ENCODE peak calls at places on chromosomes 13 and 19, in nine cellular contexts. One of them, this sample, is unnamed.

GRCh38 chr19:2327773-2328400 is 499 bp downstream of the LSM7 start:
- DNase-seq in neural crest cell: no peak
- DNase-seq in activated naive CD4-positive, alpha-beta T cell: no peak
- DNase-seq in skeletal muscle cell: peak
- DNase-seq in naive B cell: peak
- DNase-seq in head of caudate nucleus: peak
- DNase-seq in EL: peak
- DNase-seq in activated T-helper 1 cell treated with anti-CD3 and anti-CD28 coated beads, Interleukin-12 subunit alpha, Interleukin-12 subunit beta, Interleukin-2, Interleukin-4 antibody, amounts not matched to agents 30 ng/mL and 10 ng/mL and 1 ng/mL, durations not matched to agents 14 hours and 24 hours and 36 hours: peak
- DNase-seq in A549: no peak
- DNase-seq in this sample: peak

GRCh38 chr13:70125693-70126092 is 17.4 kb upstream of the KLHL1 start:
- DNase-seq in neural crest cell: no peak
- DNase-seq in activated naive CD4-positive, alpha-beta T cell: no peak
- DNase-seq in skeletal muscle cell: no peak
- DNase-seq in naive B cell: no peak
- DNase-seq in head of caudate nucleus: no peak
- DNase-seq in EL: no peak
- DNase-seq in activated T-helper 1 cell treated with anti-CD3 and anti-CD28 coated beads, Interleukin-12 subunit alpha, Interleukin-12 subunit beta, Interleukin-2, Interleukin-4 antibody, amounts not matched to agents 30 ng/mL and 10 ng/mL and 1 ng/mL, durations not matched to agents 14 hours and 24 hours and 36 hours: no peak
- DNase-seq in A549: no peak
- DNase-seq in this sample: no peak

GRCh38 chr13:44508562-44509062 is 67.5 kb downstream of the TSC22D1 start:
- DNase-seq in neural crest cell: no peak
- DNase-seq in activated naive CD4-positive, alpha-beta T cell: no peak
- DNase-seq in skeletal muscle cell: no peak
- DNase-seq in naive B cell: no peak
- DNase-seq in head of caudate nucleus: no peak
- DNase-seq in EL: no peak
- DNase-seq in activated T-helper 1 cell treated with anti-CD3 and anti-CD28 coated beads, Interleukin-12 subunit alpha, Interleukin-12 subunit beta, Interleukin-2, Interleukin-4 antibody, amounts not matched to agents 30 ng/mL and 10 ng/mL and 1 ng/mL, durations not matched to agents 14 hours and 24 hours and 36 hours: no peak
- DNase-seq in A549: no peak
- DNase-seq in this sample: no peak

GRCh38 chr13:109348514-109349340 is 437.7 kb downstream of the IRS2 start:
- DNase-seq in neural crest cell: no peak
- DNase-seq in activated naive CD4-positive, alpha-beta T cell: no peak
- DNase-seq in skeletal muscle cell: no peak
- DNase-seq in naive B cell: no peak
- DNase-seq in head of caudate nucleus: no peak
- DNase-seq in EL: peak
- DNase-seq in activated T-helper 1 cell treated with anti-CD3 and anti-CD28 coated beads, Interleukin-12 subunit alpha, Interleukin-12 subunit beta, Interleukin-2, Interleukin-4 antibody, amounts not matched to agents 30 ng/mL and 10 ng/mL and 1 ng/mL, durations not matched to agents 14 hours and 24 hours and 36 hours: no peak
- DNase-seq in A549: peak
- DNase-seq in this sample: no peak

GRCh38 chr13:44867825-44868224 is 121.4 kb downstream of the NUFIP1 start:
- DNase-seq in neural crest cell: no peak
- DNase-seq in activated naive CD4-positive, alpha-beta T cell: no peak
- DNase-seq in skeletal muscle cell: no peak
- DNase-seq in naive B cell: no peak
- DNase-seq in head of caudate nucleus: no peak
- DNase-seq in EL: no peak
- DNase-seq in activated T-helper 1 cell treated with anti-CD3 and anti-CD28 coated beads, Interleukin-12 subunit alpha, Interleukin-12 subunit beta, Interleukin-2, Interleukin-4 antibody, amounts not matched to agents 30 ng/mL and 10 ng/mL and 1 ng/mL, durations not matched to agents 14 hours and 24 hours and 36 hours: no peak
- DNase-seq in A549: no peak
- DNase-seq in this sample: no peak

GRCh38 chr13:79861731-79862130 is 380.8 kb downstream of the NDFIP2 start:
- DNase-seq in neural crest cell: no peak
- DNase-seq in activated naive CD4-positive, alpha-beta T cell: no peak
- DNase-seq in skeletal muscle cell: no peak
- DNase-seq in naive B cell: no peak
- DNase-seq in head of caudate nucleus: no peak
- DNase-seq in EL: no peak
- DNase-seq in activated T-helper 1 cell treated with anti-CD3 and anti-CD28 coated beads, Interleukin-12 subunit alpha, Interleukin-12 subunit beta, Interleukin-2, Interleukin-4 antibody, amounts not matched to agents 30 ng/mL and 10 ng/mL and 1 ng/mL, durations not matched to agents 14 hours and 24 hours and 36 hours: no peak
- DNase-seq in A549: no peak
- DNase-seq in this sample: no peak

GRCh38 chr13:36885901-36886300 is 34.1 kb downstream of the SMAD9 start:
- DNase-seq in neural crest cell: no peak
- DNase-seq in activated naive CD4-positive, alpha-beta T cell: no peak
- DNase-seq in skeletal muscle cell: no peak
- DNase-seq in naive B cell: no peak
- DNase-seq in head of caudate nucleus: no peak
- DNase-seq in EL: no peak
- DNase-seq in activated T-helper 1 cell treated with anti-CD3 and anti-CD28 coated beads, Interleukin-12 subunit alpha, Interleukin-12 subunit beta, Interleukin-2, Interleukin-4 antibody, amounts not matched to agents 30 ng/mL and 10 ng/mL and 1 ng/mL, durations not matched to agents 14 hours and 24 hours and 36 hours: no peak
- DNase-seq in A549: no peak
- DNase-seq in this sample: no peak

GRCh38 chr19:18321729-18322091 is 1.2 kb downstream of the LSM4 start:
- DNase-seq in neural crest cell: no peak
- DNase-seq in activated naive CD4-positive, alpha-beta T cell: no peak
- DNase-seq in skeletal muscle cell: no peak
- DNase-seq in naive B cell: no peak
- DNase-seq in head of caudate nucleus: no peak
- DNase-seq in EL: no peak
- DNase-seq in activated T-helper 1 cell treated with anti-CD3 and anti-CD28 coated beads, Interleukin-12 subunit alpha, Interleukin-12 subunit beta, Interleukin-2, Interleukin-4 antibody, amounts not matched to agents 30 ng/mL and 10 ng/mL and 1 ng/mL, durations not matched to agents 14 hours and 24 hours and 36 hours: no peak
- DNase-seq in A549: no peak
- DNase-seq in this sample: no peak

GRCh38 chr13:46495647-46496046 is 57.3 kb upstream of the LRCH1 start:
- DNase-seq in neural crest cell: no peak
- DNase-seq in activated naive CD4-positive, alpha-beta T cell: no peak
- DNase-seq in skeletal muscle cell: no peak
- DNase-seq in naive B cell: no peak
- DNase-seq in head of caudate nucleus: no peak
- DNase-seq in EL: no peak
- DNase-seq in activated T-helper 1 cell treated with anti-CD3 and anti-CD28 coated beads, Interleukin-12 subunit alpha, Interleukin-12 subunit beta, Interleukin-2, Interleukin-4 antibody, amounts not matched to agents 30 ng/mL and 10 ng/mL and 1 ng/mL, durations not matched to agents 14 hours and 24 hours and 36 hours: no peak
- DNase-seq in A549: no peak
- DNase-seq in this sample: no peak

GRCh38 chr19:16070366-16070990 is 5.8 kb upstream of the TPM4 start:
- DNase-seq in neural crest cell: no peak
- DNase-seq in activated naive CD4-positive, alpha-beta T cell: peak
- DNase-seq in skeletal muscle cell: no peak
- DNase-seq in naive B cell: peak
- DNase-seq in head of caudate nucleus: no peak
- DNase-seq in EL: no peak
- DNase-seq in activated T-helper 1 cell treated with anti-CD3 and anti-CD28 coated beads, Interleukin-12 subunit alpha, Interleukin-12 subunit beta, Interleukin-2, Interleukin-4 antibody, amounts not matched to agents 30 ng/mL and 10 ng/mL and 1 ng/mL, durations not matched to agents 14 hours and 24 hours and 36 hours: peak
- DNase-seq in A549: peak
- DNase-seq in this sample: no peak

GRCh38 chr13:107767119-107767518 is 448.2 kb downstream of the LIG4 start:
- DNase-seq in neural crest cell: peak
- DNase-seq in activated naive CD4-positive, alpha-beta T cell: no peak
- DNase-seq in skeletal muscle cell: no peak
- DNase-seq in naive B cell: no peak
- DNase-seq in head of caudate nucleus: no peak
- DNase-seq in EL: no peak
- DNase-seq in activated T-helper 1 cell treated with anti-CD3 and anti-CD28 coated beads, Interleukin-12 subunit alpha, Interleukin-12 subunit beta, Interleukin-2, Interleukin-4 antibody, amounts not matched to agents 30 ng/mL and 10 ng/mL and 1 ng/mL, durations not matched to agents 14 hours and 24 hours and 36 hours: no peak
- DNase-seq in A549: no peak
- DNase-seq in this sample: no peak

GRCh38 chr19:52742516-52742915 is 7.7 kb upstream of the ZNF611 start:
- DNase-seq in neural crest cell: no peak
- DNase-seq in activated naive CD4-positive, alpha-beta T cell: no peak
- DNase-seq in skeletal muscle cell: no peak
- DNase-seq in naive B cell: no peak
- DNase-seq in head of caudate nucleus: no peak
- DNase-seq in EL: peak
- DNase-seq in activated T-helper 1 cell treated with anti-CD3 and anti-CD28 coated beads, Interleukin-12 subunit alpha, Interleukin-12 subunit beta, Interleukin-2, Interleukin-4 antibody, amounts not matched to agents 30 ng/mL and 10 ng/mL and 1 ng/mL, durations not matched to agents 14 hours and 24 hours and 36 hours: no peak
- DNase-seq in A549: no peak
- DNase-seq in this sample: no peak

GRCh38 chr13:42836930-42837329 is 55.5 kb downstream of the FAM216B start:
- DNase-seq in neural crest cell: no peak
- DNase-seq in activated naive CD4-positive, alpha-beta T cell: no peak
- DNase-seq in skeletal muscle cell: peak
- DNase-seq in naive B cell: no peak
- DNase-seq in head of caudate nucleus: no peak
- DNase-seq in EL: peak
- DNase-seq in activated T-helper 1 cell treated with anti-CD3 and anti-CD28 coated beads, Interleukin-12 subunit alpha, Interleukin-12 subunit beta, Interleukin-2, Interleukin-4 antibody, amounts not matched to agents 30 ng/mL and 10 ng/mL and 1 ng/mL, durations not matched to agents 14 hours and 24 hours and 36 hours: no peak
- DNase-seq in A549: peak
- DNase-seq in this sample: peak

GRCh38 chr19:46979103-46979769 is 40.4 kb upstream of the NPAS1 start:
- DNase-seq in neural crest cell: no peak
- DNase-seq in activated naive CD4-positive, alpha-beta T cell: no peak
- DNase-seq in skeletal muscle cell: no peak
- DNase-seq in naive B cell: no peak
- DNase-seq in head of caudate nucleus: no peak
- DNase-seq in EL: no peak
- DNase-seq in activated T-helper 1 cell treated with anti-CD3 and anti-CD28 coated beads, Interleukin-12 subunit alpha, Interleukin-12 subunit beta, Interleukin-2, Interleukin-4 antibody, amounts not matched to agents 30 ng/mL and 10 ng/mL and 1 ng/mL, durations not matched to agents 14 hours and 24 hours and 36 hours: no peak
- DNase-seq in A549: no peak
- DNase-seq in this sample: no peak

GRCh38 chr19:13995878-13996765 is 10.0 kb downstream of the RFX1 start:
- DNase-seq in neural crest cell: no peak
- DNase-seq in activated naive CD4-positive, alpha-beta T cell: no peak
- DNase-seq in skeletal muscle cell: no peak
- DNase-seq in naive B cell: no peak
- DNase-seq in head of caudate nucleus: no peak
- DNase-seq in EL: no peak
- DNase-seq in activated T-helper 1 cell treated with anti-CD3 and anti-CD28 coated beads, Interleukin-12 subunit alpha, Interleukin-12 subunit beta, Interleukin-2, Interleukin-4 antibody, amounts not matched to agents 30 ng/mL and 10 ng/mL and 1 ng/mL, durations not matched to agents 14 hours and 24 hours and 36 hours: no peak
- DNase-seq in A549: no peak
- DNase-seq in this sample: peak

GRCh38 chr19:54047626-54048025 is 16.1 kb downstream of the VSTM1 start:
- DNase-seq in neural crest cell: no peak
- DNase-seq in activated naive CD4-positive, alpha-beta T cell: no peak
- DNase-seq in skeletal muscle cell: no peak
- DNase-seq in naive B cell: no peak
- DNase-seq in head of caudate nucleus: no peak
- DNase-seq in EL: no peak
- DNase-seq in activated T-helper 1 cell treated with anti-CD3 and anti-CD28 coated beads, Interleukin-12 subunit alpha, Interleukin-12 subunit beta, Interleukin-2, Interleukin-4 antibody, amounts not matched to agents 30 ng/mL and 10 ng/mL and 1 ng/mL, durations not matched to agents 14 hours and 24 hours and 36 hours: no peak
- DNase-seq in A549: no peak
- DNase-seq in this sample: no peak

GRCh38 chr13:50379584-50379983 is 364.3 kb downstream of the KCNRG start:
- DNase-seq in neural crest cell: no peak
- DNase-seq in activated naive CD4-positive, alpha-beta T cell: no peak
- DNase-seq in skeletal muscle cell: no peak
- DNase-seq in naive B cell: no peak
- DNase-seq in head of caudate nucleus: no peak
- DNase-seq in EL: no peak
- DNase-seq in activated T-helper 1 cell treated with anti-CD3 and anti-CD28 coated beads, Interleukin-12 subunit alpha, Interleukin-12 subunit beta, Interleukin-2, Interleukin-4 antibody, amounts not matched to agents 30 ng/mL and 10 ng/mL and 1 ng/mL, durations not matched to agents 14 hours and 24 hours and 36 hours: no peak
- DNase-seq in A549: no peak
- DNase-seq in this sample: no peak

GRCh38 chr19:5459360-5459759 is 4.1 kb downstream of the ZNRF4 start:
- DNase-seq in neural crest cell: no peak
- DNase-seq in activated naive CD4-positive, alpha-beta T cell: no peak
- DNase-seq in skeletal muscle cell: no peak
- DNase-seq in naive B cell: no peak
- DNase-seq in head of caudate nucleus: no peak
- DNase-seq in EL: no peak
- DNase-seq in activated T-helper 1 cell treated with anti-CD3 and anti-CD28 coated beads, Interleukin-12 subunit alpha, Interleukin-12 subunit beta, Interleukin-2, Interleukin-4 antibody, amounts not matched to agents 30 ng/mL and 10 ng/mL and 1 ng/mL, durations not matched to agents 14 hours and 24 hours and 36 hours: no peak
- DNase-seq in A549: no peak
- DNase-seq in this sample: no peak

GRCh38 chr13:95300625-95301134 is 571 bp downstream of the ABCC4 start:
- DNase-seq in neural crest cell: peak
- DNase-seq in activated naive CD4-positive, alpha-beta T cell: no peak
- DNase-seq in skeletal muscle cell: peak
- DNase-seq in naive B cell: peak
- DNase-seq in head of caudate nucleus: peak
- DNase-seq in EL: peak
- DNase-seq in activated T-helper 1 cell treated with anti-CD3 and anti-CD28 coated beads, Interleukin-12 subunit alpha, Interleukin-12 subunit beta, Interleukin-2, Interleukin-4 antibody, amounts not matched to agents 30 ng/mL and 10 ng/mL and 1 ng/mL, durations not matched to agents 14 hours and 24 hours and 36 hours: peak
- DNase-seq in A549: peak
- DNase-seq in this sample: peak

GRCh38 chr19:55179570-55180484 is at the start of gene SYT5:
- DNase-seq in neural crest cell: peak
- DNase-seq in activated naive CD4-positive, alpha-beta T cell: peak
- DNase-seq in skeletal muscle cell: no peak
- DNase-seq in naive B cell: peak
- DNase-seq in head of caudate nucleus: peak
- DNase-seq in EL: peak
- DNase-seq in activated T-helper 1 cell treated with anti-CD3 and anti-CD28 coated beads, Interleukin-12 subunit alpha, Interleukin-12 subunit beta, Interleukin-2, Interleukin-4 antibody, amounts not matched to agents 30 ng/mL and 10 ng/mL and 1 ng/mL, durations not matched to agents 14 hours and 24 hours and 36 hours: peak
- DNase-seq in A549: no peak
- DNase-seq in this sample: no peak

GRCh38 chr13:35690546-35690945 is 214.1 kb upstream of the MAB21L1 start:
- DNase-seq in neural crest cell: no peak
- DNase-seq in activated naive CD4-positive, alpha-beta T cell: no peak
- DNase-seq in skeletal muscle cell: no peak
- DNase-seq in naive B cell: no peak
- DNase-seq in head of caudate nucleus: no peak
- DNase-seq in EL: peak
- DNase-seq in activated T-helper 1 cell treated with anti-CD3 and anti-CD28 coated beads, Interleukin-12 subunit alpha, Interleukin-12 subunit beta, Interleukin-2, Interleukin-4 antibody, amounts not matched to agents 30 ng/mL and 10 ng/mL and 1 ng/mL, durations not matched to agents 14 hours and 24 hours and 36 hours: no peak
- DNase-seq in A549: no peak
- DNase-seq in this sample: no peak

GRCh38 chr13:107067381-107067780 is 499.4 kb upstream of the ARGLU1 start:
- DNase-seq in neural crest cell: no peak
- DNase-seq in activated naive CD4-positive, alpha-beta T cell: no peak
- DNase-seq in skeletal muscle cell: no peak
- DNase-seq in naive B cell: no peak
- DNase-seq in head of caudate nucleus: no peak
- DNase-seq in EL: no peak
- DNase-seq in activated T-helper 1 cell treated with anti-CD3 and anti-CD28 coated beads, Interleukin-12 subunit alpha, Interleukin-12 subunit beta, Interleukin-2, Interleukin-4 antibody, amounts not matched to agents 30 ng/mL and 10 ng/mL and 1 ng/mL, durations not matched to agents 14 hours and 24 hours and 36 hours: no peak
- DNase-seq in A549: no peak
- DNase-seq in this sample: no peak

GRCh38 chr13:49759503-49759902 is 33.0 kb downstream of the KPNA3 start:
- DNase-seq in neural crest cell: no peak
- DNase-seq in activated naive CD4-positive, alpha-beta T cell: no peak
- DNase-seq in skeletal muscle cell: no peak
- DNase-seq in naive B cell: no peak
- DNase-seq in head of caudate nucleus: no peak
- DNase-seq in EL: no peak
- DNase-seq in activated T-helper 1 cell treated with anti-CD3 and anti-CD28 coated beads, Interleukin-12 subunit alpha, Interleukin-12 subunit beta, Interleukin-2, Interleukin-4 antibody, amounts not matched to agents 30 ng/mL and 10 ng/mL and 1 ng/mL, durations not matched to agents 14 hours and 24 hours and 36 hours: no peak
- DNase-seq in A549: no peak
- DNase-seq in this sample: no peak

GRCh38 chr13:68697551-68697950 is 1410.1 kb upstream of the ATXN8OS start:
- DNase-seq in neural crest cell: no peak
- DNase-seq in activated naive CD4-positive, alpha-beta T cell: no peak
- DNase-seq in skeletal muscle cell: no peak
- DNase-seq in naive B cell: no peak
- DNase-seq in head of caudate nucleus: no peak
- DNase-seq in EL: no peak
- DNase-seq in activated T-helper 1 cell treated with anti-CD3 and anti-CD28 coated beads, Interleukin-12 subunit alpha, Interleukin-12 subunit beta, Interleukin-2, Interleukin-4 antibody, amounts not matched to agents 30 ng/mL and 10 ng/mL and 1 ng/mL, durations not matched to agents 14 hours and 24 hours and 36 hours: no peak
- DNase-seq in A549: no peak
- DNase-seq in this sample: no peak

GRCh38 chr19:4508698-4509097 is 9.6 kb downstream of the PLIN4 start:
- DNase-seq in neural crest cell: no peak
- DNase-seq in activated naive CD4-positive, alpha-beta T cell: no peak
- DNase-seq in skeletal muscle cell: no peak
- DNase-seq in naive B cell: no peak
- DNase-seq in head of caudate nucleus: no peak
- DNase-seq in EL: no peak
- DNase-seq in activated T-helper 1 cell treated with anti-CD3 and anti-CD28 coated beads, Interleukin-12 subunit alpha, Interleukin-12 subunit beta, Interleukin-2, Interleukin-4 antibody, amounts not matched to agents 30 ng/mL and 10 ng/mL and 1 ng/mL, durations not matched to agents 14 hours and 24 hours and 36 hours: no peak
- DNase-seq in A549: no peak
- DNase-seq in this sample: no peak

GRCh38 chr13:80399340-80400163 is 58.6 kb upstream of the SPRY2 start:
- DNase-seq in neural crest cell: no peak
- DNase-seq in activated naive CD4-positive, alpha-beta T cell: no peak
- DNase-seq in skeletal muscle cell: no peak
- DNase-seq in naive B cell: peak
- DNase-seq in head of caudate nucleus: no peak
- DNase-seq in EL: no peak
- DNase-seq in activated T-helper 1 cell treated with anti-CD3 and anti-CD28 coated beads, Interleukin-12 subunit alpha, Interleukin-12 subunit beta, Interleukin-2, Interleukin-4 antibody, amounts not matched to agents 30 ng/mL and 10 ng/mL and 1 ng/mL, durations not matched to agents 14 hours and 24 hours and 36 hours: no peak
- DNase-seq in A549: no peak
- DNase-seq in this sample: peak

GRCh38 chr13:109918179-109918651 is 131.8 kb upstream of the IRS2 start:
- DNase-seq in neural crest cell: no peak
- DNase-seq in activated naive CD4-positive, alpha-beta T cell: no peak
- DNase-seq in skeletal muscle cell: peak
- DNase-seq in naive B cell: no peak
- DNase-seq in head of caudate nucleus: peak
- DNase-seq in EL: peak
- DNase-seq in activated T-helper 1 cell treated with anti-CD3 and anti-CD28 coated beads, Interleukin-12 subunit alpha, Interleukin-12 subunit beta, Interleukin-2, Interleukin-4 antibody, amounts not matched to agents 30 ng/mL and 10 ng/mL and 1 ng/mL, durations not matched to agents 14 hours and 24 hours and 36 hours: no peak
- DNase-seq in A549: no peak
- DNase-seq in this sample: peak

GRCh38 chr19:51542699-51543098 is 11.2 kb upstream of the SIGLEC6 start:
- DNase-seq in neural crest cell: no peak
- DNase-seq in activated naive CD4-positive, alpha-beta T cell: no peak
- DNase-seq in skeletal muscle cell: no peak
- DNase-seq in naive B cell: no peak
- DNase-seq in head of caudate nucleus: no peak
- DNase-seq in EL: no peak
- DNase-seq in activated T-helper 1 cell treated with anti-CD3 and anti-CD28 coated beads, Interleukin-12 subunit alpha, Interleukin-12 subunit beta, Interleukin-2, Interleukin-4 antibody, amounts not matched to agents 30 ng/mL and 10 ng/mL and 1 ng/mL, durations not matched to agents 14 hours and 24 hours and 36 hours: no peak
- DNase-seq in A549: no peak
- DNase-seq in this sample: no peak